ENCODE peak calls at places on chromosomes 11 and 22, in ten cellular contexts. One of them, this sample, is unnamed.

GRCh38 chr11:128207861-128208321 is 379.5 kb downstream of the ETS1 start:
- DNase-seq in IMR-90: peak; percentile 91
- DNase-seq in CD8-positive, alpha-beta T cell: no peak
- DNase-seq in psoas muscle: no peak
- DNase-seq in CD4-positive, alpha-beta memory T cell: no peak
- DNase-seq in WERI-Rb-1: no peak
- DNase-seq in K562: no peak
- DNase-seq in iPS DF 6.9: no peak
- DNase-seq in lung: no peak
- DNase-seq in adrenal gland: no peak
- DNase-seq in this sample: no peak

GRCh38 chr22:17199131-17199731 is 20.0 kb downstream of the ADA2 start:
- DNase-seq in CD4-positive, alpha-beta memory T cell: no peak
- DNase-seq in lung: no peak
- DNase-seq in psoas muscle: peak; percentile 67
- DNase-seq in IMR-90: peak; percentile 16
- DNase-seq in iPS DF 6.9: peak; percentile 58
- DNase-seq in adrenal gland: peak; percentile 24
- DNase-seq in WERI-Rb-1: no peak
- DNase-seq in K562: no peak
- DNase-seq in CD8-positive, alpha-beta T cell: no peak
- DNase-seq in this sample: no peak

GRCh38 chr11:116540019-116540418 is 232.8 kb downstream of the BUD13 start:
- DNase-seq in K562: no peak
- DNase-seq in CD4-positive, alpha-beta memory T cell: no peak
- DNase-seq in adrenal gland: no peak
- DNase-seq in psoas muscle: no peak
- DNase-seq in iPS DF 6.9: no peak
- DNase-seq in IMR-90: no peak
- DNase-seq in CD8-positive, alpha-beta T cell: no peak
- DNase-seq in lung: no peak
- DNase-seq in WERI-Rb-1: no peak
- DNase-seq in this sample: no peak

GRCh38 chr11:8793114-8793777 is 110.7 kb downstream of the RPL27A start:
- DNase-seq in psoas muscle: no peak
- DNase-seq in adrenal gland: no peak
- DNase-seq in CD8-positive, alpha-beta T cell: no peak
- DNase-seq in CD4-positive, alpha-beta memory T cell: no peak
- DNase-seq in iPS DF 6.9: no peak
- DNase-seq in IMR-90: peak; percentile 51
- DNase-seq in WERI-Rb-1: no peak
- DNase-seq in lung: no peak
- DNase-seq in K562: no peak
- DNase-seq in this sample: no peak

GRCh38 chr11:34609850-34610249 is 11.0 kb upstream of the EHF start:
- DNase-seq in CD8-positive, alpha-beta T cell: no peak
- DNase-seq in CD4-positive, alpha-beta memory T cell: no peak
- DNase-seq in psoas muscle: no peak
- DNase-seq in lung: no peak
- DNase-seq in adrenal gland: peak; percentile 70
- DNase-seq in iPS DF 6.9: no peak
- DNase-seq in WERI-Rb-1: no peak
- DNase-seq in IMR-90: no peak
- DNase-seq in K562: peak; percentile 59
- DNase-seq in this sample: no peak

GRCh38 chr22:42432020-42432596 is at the start of gene NFAM1:
- DNase-seq in CD8-positive, alpha-beta T cell: no peak
- DNase-seq in adrenal gland: peak; percentile 52
- DNase-seq in lung: peak; percentile 61
- DNase-seq in WERI-Rb-1: peak; percentile 76
- DNase-seq in CD4-positive, alpha-beta memory T cell: no peak
- DNase-seq in iPS DF 6.9: no peak
- DNase-seq in K562: no peak
- DNase-seq in psoas muscle: peak; percentile 76
- DNase-seq in IMR-90: no peak
- DNase-seq in this sample: no peak

GRCh38 chr22:40213478-40213877 is 35.8 kb downstream of the TNRC6B start:
- DNase-seq in lung: no peak
- DNase-seq in psoas muscle: no peak
- DNase-seq in WERI-Rb-1: no peak
- DNase-seq in CD8-positive, alpha-beta T cell: no peak
- DNase-seq in CD4-positive, alpha-beta memory T cell: no peak
- DNase-seq in K562: no peak
- DNase-seq in IMR-90: no peak
- DNase-seq in iPS DF 6.9: no peak
- DNase-seq in adrenal gland: no peak
- DNase-seq in this sample: no peak

GRCh38 chr22:26648011-26648497 is 9.3 kb upstream of the MIAT start:
- DNase-seq in CD4-positive, alpha-beta memory T cell: peak; percentile 63
- DNase-seq in lung: no peak
- DNase-seq in K562: no peak
- DNase-seq in CD8-positive, alpha-beta T cell: peak; percentile 59
- DNase-seq in WERI-Rb-1: no peak
- DNase-seq in IMR-90: no peak
- DNase-seq in adrenal gland: no peak
- DNase-seq in psoas muscle: no peak
- DNase-seq in iPS DF 6.9: no peak
- DNase-seq in this sample: peak; percentile 64

GRCh38 chr11:101009685-101010055 is 119.9 kb downstream of the PGR start:
- DNase-seq in K562: no peak
- DNase-seq in CD8-positive, alpha-beta T cell: no peak
- DNase-seq in adrenal gland: no peak
- DNase-seq in lung: no peak
- DNase-seq in IMR-90: no peak
- DNase-seq in psoas muscle: no peak
- DNase-seq in iPS DF 6.9: no peak
- DNase-seq in CD4-positive, alpha-beta memory T cell: no peak
- DNase-seq in WERI-Rb-1: no peak
- DNase-seq in this sample: no peak

GRCh38 chr11:10374386-10374785 is 69.5 kb downstream of the ADM start:
- DNase-seq in IMR-90: peak; percentile 44
- DNase-seq in psoas muscle: no peak
- DNase-seq in adrenal gland: no peak
- DNase-seq in lung: no peak
- DNase-seq in WERI-Rb-1: no peak
- DNase-seq in K562: no peak
- DNase-seq in CD8-positive, alpha-beta T cell: no peak
- DNase-seq in iPS DF 6.9: no peak
- DNase-seq in CD4-positive, alpha-beta memory T cell: no peak
- DNase-seq in this sample: no peak

GRCh38 chr11:17600316-17601205 is 53.5 kb downstream of the OTOG start:
- DNase-seq in psoas muscle: peak; percentile 38
- DNase-seq in IMR-90: no peak
- DNase-seq in K562: no peak
- DNase-seq in adrenal gland: no peak
- DNase-seq in CD8-positive, alpha-beta T cell: no peak
- DNase-seq in lung: peak; percentile 27
- DNase-seq in WERI-Rb-1: no peak
- DNase-seq in CD4-positive, alpha-beta memory T cell: no peak
- DNase-seq in iPS DF 6.9: no peak
- DNase-seq in this sample: peak; percentile 29

GRCh38 chr22:28112548-28113043 is 193.5 kb upstream of the PITPNB start:
- DNase-seq in WERI-Rb-1: peak; percentile 95
- DNase-seq in CD4-positive, alpha-beta memory T cell: peak; percentile 26
- DNase-seq in adrenal gland: peak; percentile 43
- DNase-seq in lung: peak; percentile 34
- DNase-seq in IMR-90: peak; percentile 43
- DNase-seq in K562: peak; percentile 30
- DNase-seq in iPS DF 6.9: no peak
- DNase-seq in psoas muscle: peak; percentile 80
- DNase-seq in CD8-positive, alpha-beta T cell: no peak
- DNase-seq in this sample: no peak

GRCh38 chr11:49952091-49952490 is at the start of gene OR4C13:
- DNase-seq in K562: no peak
- DNase-seq in CD4-positive, alpha-beta memory T cell: no peak
- DNase-seq in WERI-Rb-1: no peak
- DNase-seq in lung: no peak
- DNase-seq in IMR-90: no peak
- DNase-seq in adrenal gland: no peak
- DNase-seq in iPS DF 6.9: no peak
- DNase-seq in psoas muscle: no peak
- DNase-seq in CD8-positive, alpha-beta T cell: no peak
- DNase-seq in this sample: no peak

GRCh38 chr22:36232715-36233401 is 6.5 kb downstream of the APOL2 start:
- DNase-seq in lung: no peak
- DNase-seq in CD8-positive, alpha-beta T cell: no peak
- DNase-seq in CD4-positive, alpha-beta memory T cell: no peak
- DNase-seq in iPS DF 6.9: no peak
- DNase-seq in psoas muscle: no peak
- DNase-seq in WERI-Rb-1: no peak
- DNase-seq in adrenal gland: no peak
- DNase-seq in IMR-90: no peak
- DNase-seq in K562: no peak
- DNase-seq in this sample: no peak

DNA sequence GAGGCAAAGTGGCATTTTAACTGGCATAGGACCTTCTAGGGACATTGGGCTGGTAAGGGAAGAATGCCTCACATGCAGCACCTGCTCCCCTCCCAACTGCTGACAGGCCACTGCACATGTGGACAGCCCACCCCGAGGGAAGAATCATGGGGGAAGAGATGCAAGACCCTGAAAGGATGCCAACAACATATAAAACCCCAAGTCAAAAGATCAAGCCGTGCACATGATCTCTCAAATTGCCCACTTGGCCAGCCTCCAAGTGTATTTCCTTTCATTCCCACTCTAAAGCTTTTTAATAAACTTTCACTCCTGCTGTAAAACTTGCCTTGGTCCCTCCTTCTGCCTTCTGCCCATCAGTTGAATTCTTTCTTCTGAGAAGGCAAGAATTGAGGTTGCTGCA is 947.8 kb upstream of the CCDC90B start:
- DNase-seq in psoas muscle: no peak
- DNase-seq in iPS DF 6.9: no peak
- DNase-seq in adrenal gland: peak; percentile 8
- DNase-seq in WERI-Rb-1: no peak
- DNase-seq in K562: no peak
- DNase-seq in CD4-positive, alpha-beta memory T cell: no peak
- DNase-seq in CD8-positive, alpha-beta T cell: no peak
- DNase-seq in lung: no peak
- DNase-seq in IMR-90: no peak
- DNase-seq in this sample: no peak
- H3K27ac ChIP-seq in psoas muscle: no peak overlapping the region
- H3K27ac ChIP-seq in iPS DF 6.9: no peak overlapping the region
- H3K27ac ChIP-seq in adrenal gland: no peak overlapping the region
- H3K27ac ChIP-seq in WERI-Rb-1: no peak overlapping the region
- H3K27ac ChIP-seq in K562: no peak overlapping the region
- H3K27ac ChIP-seq in CD4-positive, alpha-beta memory T cell: no peak overlapping the region
- H3K27ac ChIP-seq in CD8-positive, alpha-beta T cell: no peak overlapping the region
- H3K27ac ChIP-seq in lung: no peak overlapping the region
- H3K27ac ChIP-seq in IMR-90: no peak overlapping the region
- H3K27ac ChIP-seq in this sample: no peak overlapping the region

GRCh38 chr11:117633186-117633585 is 163.8 kb downstream of the DSCAML1 start:
- DNase-seq in psoas muscle: no peak
- DNase-seq in adrenal gland: no peak
- DNase-seq in lung: no peak
- DNase-seq in K562: no peak
- DNase-seq in IMR-90: no peak
- DNase-seq in CD8-positive, alpha-beta T cell: no peak
- DNase-seq in WERI-Rb-1: peak; percentile 29
- DNase-seq in CD4-positive, alpha-beta memory T cell: no peak
- DNase-seq in iPS DF 6.9: no peak
- DNase-seq in this sample: peak; percentile 33

GRCh38 chr11:117629891-117630538 is 167.0 kb downstream of the DSCAML1 start:
- DNase-seq in lung: no peak
- DNase-seq in psoas muscle: no peak
- DNase-seq in IMR-90: no peak
- DNase-seq in K562: no peak
- DNase-seq in adrenal gland: no peak
- DNase-seq in CD4-positive, alpha-beta memory T cell: no peak
- DNase-seq in iPS DF 6.9: no peak
- DNase-seq in CD8-positive, alpha-beta T cell: no peak
- DNase-seq in WERI-Rb-1: no peak
- DNase-seq in this sample: no peak

GRCh38 chr11:117629146-117629545 is 167.9 kb downstream of the DSCAML1 start:
- DNase-seq in CD8-positive, alpha-beta T cell: no peak
- DNase-seq in adrenal gland: no peak
- DNase-seq in psoas muscle: no peak
- DNase-seq in CD4-positive, alpha-beta memory T cell: no peak
- DNase-seq in IMR-90: no peak
- DNase-seq in K562: no peak
- DNase-seq in WERI-Rb-1: no peak
- DNase-seq in iPS DF 6.9: no peak
- DNase-seq in lung: no peak
- DNase-seq in this sample: peak; percentile 26

GRCh38 chr11:117633976-117634755 is 162.8 kb downstream of the DSCAML1 start:
- DNase-seq in CD8-positive, alpha-beta T cell: no peak
- DNase-seq in K562: no peak
- DNase-seq in adrenal gland: no peak
- DNase-seq in CD4-positive, alpha-beta memory T cell: no peak
- DNase-seq in IMR-90: no peak
- DNase-seq in WERI-Rb-1: peak; percentile 76
- DNase-seq in psoas muscle: no peak
- DNase-seq in lung: no peak
- DNase-seq in iPS DF 6.9: no peak
- DNase-seq in this sample: no peak

GRCh38 chr11:117631336-117632090 is 165.5 kb downstream of the DSCAML1 start:
- DNase-seq in K562: no peak
- DNase-seq in CD8-positive, alpha-beta T cell: no peak
- DNase-seq in CD4-positive, alpha-beta memory T cell: no peak
- DNase-seq in WERI-Rb-1: no peak
- DNase-seq in iPS DF 6.9: no peak
- DNase-seq in adrenal gland: no peak
- DNase-seq in psoas muscle: no peak
- DNase-seq in lung: no peak
- DNase-seq in IMR-90: no peak
- DNase-seq in this sample: no peak
- H3K27ac ChIP-seq in K562: no peak overlapping the region
- H3K27ac ChIP-seq in CD8-positive, alpha-beta T cell: no peak overlapping the region
- H3K27ac ChIP-seq in CD4-positive, alpha-beta memory T cell: no peak overlapping the region
- H3K27ac ChIP-seq in WERI-Rb-1: no peak overlapping the region
- H3K27ac ChIP-seq in iPS DF 6.9: no peak overlapping the region
- H3K27ac ChIP-seq in adrenal gland: no peak overlapping the region
- H3K27ac ChIP-seq in psoas muscle: no peak overlapping the region
- H3K27ac ChIP-seq in lung: no peak overlapping the region
- H3K27ac ChIP-seq in IMR-90: no peak overlapping the region
- H3K27ac ChIP-seq in this sample: peak overlapping the region; percentile 51

GRCh38 chr11:78742430-78742829 is 167.8 kb upstream of the NARS2 start:
- DNase-seq in adrenal gland: peak; percentile 2
- DNase-seq in iPS DF 6.9: no peak
- DNase-seq in WERI-Rb-1: no peak
- DNase-seq in K562: no peak
- DNase-seq in psoas muscle: peak; percentile 74
- DNase-seq in CD8-positive, alpha-beta T cell: no peak
- DNase-seq in IMR-90: peak; percentile 6
- DNase-seq in CD4-positive, alpha-beta memory T cell: no peak
- DNase-seq in lung: peak; percentile 83
- DNase-seq in this sample: no peak
- H3K27ac ChIP-seq in adrenal gland: no peak overlapping the region
- H3K27ac ChIP-seq in iPS DF 6.9: no peak overlapping the region
- H3K27ac ChIP-seq in WERI-Rb-1: no peak overlapping the region
- H3K27ac ChIP-seq in K562: no peak overlapping the region
- H3K27ac ChIP-seq in psoas muscle: no peak overlapping the region
- H3K27ac ChIP-seq in CD8-positive, alpha-beta T cell: no peak overlapping the region
- H3K27ac ChIP-seq in IMR-90: no peak overlapping the region
- H3K27ac ChIP-seq in CD4-positive, alpha-beta memory T cell: no peak overlapping the region
- H3K27ac ChIP-seq in lung: no peak overlapping the region
- H3K27ac ChIP-seq in this sample: no peak overlapping the region

DNA sequence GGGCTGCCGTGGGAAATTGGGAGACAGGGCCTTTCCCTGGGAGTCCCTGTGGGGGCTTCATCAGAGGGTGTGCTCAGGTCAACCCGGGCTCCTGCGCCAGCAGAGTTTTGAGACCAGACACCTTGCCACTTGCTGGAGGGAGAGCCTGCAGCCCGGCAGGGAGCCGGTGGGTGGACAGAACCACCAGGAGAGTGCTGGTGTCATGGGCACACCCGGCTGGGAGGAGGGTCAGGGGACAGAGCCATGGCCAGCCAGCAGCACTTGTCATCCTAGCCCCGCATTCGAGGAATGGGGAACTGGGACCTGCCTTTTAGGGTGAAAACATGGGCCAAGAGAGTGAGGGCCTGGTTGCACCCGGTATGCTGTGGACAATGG is 209.3 kb downstream of the TBC1D22A start:
- DNase-seq in adrenal gland: no peak
- DNase-seq in iPS DF 6.9: no peak
- DNase-seq in IMR-90: no peak
- DNase-seq in lung: no peak
- DNase-seq in CD4-positive, alpha-beta memory T cell: no peak
- DNase-seq in WERI-Rb-1: no peak
- DNase-seq in psoas muscle: no peak
- DNase-seq in CD8-positive, alpha-beta T cell: no peak
- DNase-seq in K562: no peak
- DNase-seq in this sample: no peak
- H3K27ac ChIP-seq in adrenal gland: no peak overlapping the region
- H3K27ac ChIP-seq in iPS DF 6.9: no peak overlapping the region
- H3K27ac ChIP-seq in IMR-90: no peak overlapping the region
- H3K27ac ChIP-seq in lung: peak overlapping the region; percentile 86
- H3K27ac ChIP-seq in CD4-positive, alpha-beta memory T cell: no peak overlapping the region
- H3K27ac ChIP-seq in WERI-Rb-1: no peak overlapping the region
- H3K27ac ChIP-seq in psoas muscle: peak overlapping the region; percentile 53
- H3K27ac ChIP-seq in CD8-positive, alpha-beta T cell: no peak overlapping the region
- H3K27ac ChIP-seq in K562: no peak overlapping the region
- H3K27ac ChIP-seq in this sample: peak overlapping the region; percentile 36

This sample was measured in dorsolateral prefrontal cortex.